ENCODE peak calls at places on chromosomes 12 and 14, in six cellular contexts. G, X, P, R, H and F are unnamed samples.

GRCh38 chr12:132146098-132146497 is 1.8 kb downstream of the NOC4L start:
- DNase-seq in X (no peak), R (no peak), G (no peak), P (no peak), H (no peak), F (no peak)

GRCh38 chr14:29144598-29144997 is 378.0 kb downstream of the FOXG1 start:
- DNase-seq in G (peak; percentile 99), H (peak; percentile 97), X (no peak), R (no peak), P (no peak), F (peak; percentile 92)

GRCh38 chr12:6391013-6391412 is 7.1 kb downstream of the LTBR start:
- DNase-seq in P (no peak), G (no peak), R (no peak), H (no peak), X (no peak), F (no peak)

GRCh38 chr12:118060301-118061010 is 523 bp downstream of the WSB2 start:
- DNase-seq in P (no peak), R (peak; percentile 7), G (no peak), H (peak; percentile 63), X (peak; percentile 79), F (no peak)

GRCh38 chr14:88614218-88614907 is 51.5 kb downstream of the ZC3H14 start:
- DNase-seq in G (peak; percentile 81), P (no peak), H (peak; percentile 69), X (no peak), R (no peak), F (peak; percentile 81)

GRCh38 chr14:101595349-101595748 is 34.1 kb downstream of the DIO3 start:
- DNase-seq in R (no peak), X (no peak), H (no peak), G (no peak), P (no peak), F (no peak)

GRCh38 chr14:98174031-98174430 is 1098.0 kb downstream of the BCL11B start:
- DNase-seq in P (no peak), G (no peak), X (no peak), H (no peak), R (no peak), F (no peak)

GRCh38 chr14:56821807-56822615 is 11.7 kb upstream of the OTX2 start:
- DNase-seq in H (no peak), P (no peak), X (no peak), R (no peak), G (no peak), F (no peak)

GRCh38 chr12:509494-509893 is 49.8 kb downstream of the B4GALNT3 start:
- DNase-seq in R (no peak), P (no peak), H (peak; percentile 24), X (no peak), G (peak; percentile 29), F (peak; percentile 30)

GRCh38 chr12:132536102-132536876 is 46.3 kb downstream of the FBRSL1 start:
- DNase-seq in X (no peak), R (no peak), H (no peak), P (no peak), G (no peak), F (no peak)

GRCh38 chr12:53595212-53595611 is 31.0 kb downstream of the ATF7 start:
- DNase-seq in R (no peak), X (no peak), G (no peak), P (no peak), H (no peak), F (no peak)

GRCh38 chr12:64670856-64671639 is 60.8 kb downstream of the RASSF3 start:
- DNase-seq in G (peak; percentile 69), P (no peak), R (peak; percentile 55), H (peak; percentile 71), X (no peak), F (peak; percentile 88)

GRCh38 chr14:101505216-101505970 is 55.9 kb upstream of the DIO3 start:
- DNase-seq in G (no peak), P (no peak), H (no peak), R (no peak), X (peak; percentile 58), F (no peak)

GRCh38 chr12:61029516-61029915 is 1230.7 kb upstream of the USP15 start:
- DNase-seq in X (no peak), H (no peak), G (no peak), R (no peak), P (no peak), F (no peak)

GRCh38 chr12:58541300-58541690 is 379.0 kb downstream of the LRIG3 start:
- DNase-seq in H (no peak), G (peak; percentile 10), P (no peak), R (no peak), X (no peak), F (peak; percentile 54)

GRCh38 chr12:64258576-64258975 is 36.5 kb upstream of the KICS2 start:
- DNase-seq in H (no peak), P (no peak), G (peak; percentile 16), X (no peak), R (no peak), F (peak; percentile 8)

GRCh38 chr12:106672308-106673085 is 89.7 kb downstream of the RFX4 start:
- DNase-seq in X (no peak), G (no peak), P (no peak), H (no peak), R (no peak), F (no peak)

GRCh38 chr14:49865431-49865859 is 12.9 kb upstream of the NEMF start:
- DNase-seq in R (peak; percentile 78), P (peak; percentile 20), X (peak; percentile 86), H (peak; percentile 90), G (peak; percentile 63), F (peak; percentile 80)

GRCh38 chr12:68175566-68176033 is 16.1 kb upstream of the IFNG start:
- DNase-seq in G (no peak), R (no peak), P (no peak), H (no peak), X (no peak), F (no peak)

GRCh38 chr14:39731912-39732311 is 299.7 kb upstream of the FBXO33 start:
- DNase-seq in X (no peak), H (no peak), G (no peak), P (no peak), R (peak; percentile 55), F (no peak)

GRCh38 chr14:103625361-103626095 is 3.5 kb upstream of the KLC1 start:
- DNase-seq in P (no peak), R (no peak), H (no peak), G (no peak), X (no peak), F (no peak)

GRCh38 chr12:991350-992278 is 591 bp downstream of the ERC1 start:
- DNase-seq in P (no peak), H (peak; percentile 37), G (peak; percentile 29), X (no peak), R (no peak), F (peak; percentile 28)